ENCODE peak calls at places on chromosomes 13 and 19, in seven cellular contexts. One of them, this sample, is unnamed.

GRCh38 chr13:113454936-113455335 is 1.6 kb upstream of the ADPRHL1 start:
- DNase-seq in ACHN: no peak
- DNase-seq in stimulated activated CD4-positive, alpha-beta T cell treated with anti-CD3 and anti-CD28 coated beads, Interleukin-4, amount 100 ng/mL, for 4 hours: no peak
- DNase-seq in mesothelial cell of epicardium: no peak
- DNase-seq in NCI-H146: no peak
- DNase-seq in A549: no peak
- DNase-seq in DMS 273 treated with DMSO at 0.1 percent for 48 hours: no peak
- DNase-seq in this sample: no peak

GRCh38 chr19:50328257-50329145 is 676 bp downstream of the KCNC3 start:
- DNase-seq in ACHN: no peak
- DNase-seq in stimulated activated CD4-positive, alpha-beta T cell treated with anti-CD3 and anti-CD28 coated beads, Interleukin-4, amount 100 ng/mL, for 4 hours: no peak
- DNase-seq in mesothelial cell of epicardium: no peak
- DNase-seq in NCI-H146: peak
- DNase-seq in A549: peak
- DNase-seq in DMS 273 treated with DMSO at 0.1 percent for 48 hours: no peak
- DNase-seq in this sample: no peak

GRCh38 chr19:8085606-8086464 is 33.3 kb downstream of the CCL25 start:
- DNase-seq in ACHN: no peak
- DNase-seq in stimulated activated CD4-positive, alpha-beta T cell treated with anti-CD3 and anti-CD28 coated beads, Interleukin-4, amount 100 ng/mL, for 4 hours: no peak
- DNase-seq in mesothelial cell of epicardium: no peak
- DNase-seq in NCI-H146: peak
- DNase-seq in A549: peak
- DNase-seq in DMS 273 treated with DMSO at 0.1 percent for 48 hours: no peak
- DNase-seq in this sample: peak

GRCh38 chr19:48858984-48859710 is 9.3 kb downstream of the PLEKHA4 start:
- DNase-seq in ACHN: no peak
- DNase-seq in stimulated activated CD4-positive, alpha-beta T cell treated with anti-CD3 and anti-CD28 coated beads, Interleukin-4, amount 100 ng/mL, for 4 hours: peak
- DNase-seq in mesothelial cell of epicardium: no peak
- DNase-seq in NCI-H146: no peak
- DNase-seq in A549: no peak
- DNase-seq in DMS 273 treated with DMSO at 0.1 percent for 48 hours: no peak
- DNase-seq in this sample: no peak

GRCh38 chr13:27526516-27526915 is 76.2 kb upstream of the MTIF3 start:
- DNase-seq in ACHN: no peak
- DNase-seq in stimulated activated CD4-positive, alpha-beta T cell treated with anti-CD3 and anti-CD28 coated beads, Interleukin-4, amount 100 ng/mL, for 4 hours: no peak
- DNase-seq in mesothelial cell of epicardium: no peak
- DNase-seq in NCI-H146: no peak
- DNase-seq in A549: no peak
- DNase-seq in DMS 273 treated with DMSO at 0.1 percent for 48 hours: no peak
- DNase-seq in this sample: no peak

GRCh38 chr19:850221-850978 is 1.7 kb upstream of the ELANE start:
- DNase-seq in ACHN: peak
- DNase-seq in stimulated activated CD4-positive, alpha-beta T cell treated with anti-CD3 and anti-CD28 coated beads, Interleukin-4, amount 100 ng/mL, for 4 hours: no peak
- DNase-seq in mesothelial cell of epicardium: no peak
- DNase-seq in NCI-H146: peak
- DNase-seq in A549: peak
- DNase-seq in DMS 273 treated with DMSO at 0.1 percent for 48 hours: peak
- DNase-seq in this sample: peak

GRCh38 chr19:6354098-6354674 is 7.1 kb upstream of the CLPP start:
- DNase-seq in ACHN: peak
- DNase-seq in stimulated activated CD4-positive, alpha-beta T cell treated with anti-CD3 and anti-CD28 coated beads, Interleukin-4, amount 100 ng/mL, for 4 hours: no peak
- DNase-seq in mesothelial cell of epicardium: no peak
- DNase-seq in NCI-H146: no peak
- DNase-seq in A549: no peak
- DNase-seq in DMS 273 treated with DMSO at 0.1 percent for 48 hours: no peak
- DNase-seq in this sample: no peak

GRCh38 chr13:104979281-104979680 is 1556.2 kb downstream of the EFNB2 start:
- DNase-seq in ACHN: no peak
- DNase-seq in stimulated activated CD4-positive, alpha-beta T cell treated with anti-CD3 and anti-CD28 coated beads, Interleukin-4, amount 100 ng/mL, for 4 hours: no peak
- DNase-seq in mesothelial cell of epicardium: no peak
- DNase-seq in NCI-H146: no peak
- DNase-seq in A549: no peak
- DNase-seq in DMS 273 treated with DMSO at 0.1 percent for 48 hours: no peak
- DNase-seq in this sample: no peak

GRCh38 chr13:39967199-39967959 is 311.9 kb downstream of the COG6 start:
- DNase-seq in ACHN: no peak
- DNase-seq in stimulated activated CD4-positive, alpha-beta T cell treated with anti-CD3 and anti-CD28 coated beads, Interleukin-4, amount 100 ng/mL, for 4 hours: no peak
- DNase-seq in mesothelial cell of epicardium: no peak
- DNase-seq in NCI-H146: no peak
- DNase-seq in A549: no peak
- DNase-seq in DMS 273 treated with DMSO at 0.1 percent for 48 hours: no peak
- DNase-seq in this sample: no peak

GRCh38 chr13:31067416-31068118 is 94.1 kb downstream of the HSPH1 start:
- DNase-seq in ACHN: peak
- DNase-seq in stimulated activated CD4-positive, alpha-beta T cell treated with anti-CD3 and anti-CD28 coated beads, Interleukin-4, amount 100 ng/mL, for 4 hours: no peak
- DNase-seq in mesothelial cell of epicardium: no peak
- DNase-seq in NCI-H146: no peak
- DNase-seq in A549: peak
- DNase-seq in DMS 273 treated with DMSO at 0.1 percent for 48 hours: no peak
- DNase-seq in this sample: peak

This sample was measured in H54.